ENCODE peak calls at places on chromosomes 11 and 22, in eight cellular contexts. P is effector memory CD8-positive, alpha-beta T cell; C is GM06990; X is colonic mucosa; J is ascending aorta; T is BJ; A is aorta; S is SW 1271. H is an unnamed sample.

GRCh38 chr11:17719940-17720795 is 797 bp downstream of the MYOD1 start:
- DNase-seq in P (no peak), C (no peak), X (no peak), J (peak), T (no peak), A (no peak), S (no peak), H (no peak)

GRCh38 chr22:19824197-19825015 is 30.3 kb downstream of the GNB1L start:
- DNase-seq in P (no peak), C (no peak), X (peak), J (peak), T (no peak), A (no peak), S (no peak), H (no peak)

GRCh38 chr11:118008271-118008903 is 22.2 kb downstream of the IL10RA start:
- DNase-seq in P (no peak), C (no peak), X (peak), J (no peak), T (no peak), A (no peak), S (no peak), H (no peak)

GRCh38 chr11:107050126-107050525 is 31.9 kb upstream of the GUCY1A2 start:
- DNase-seq in P (no peak), C (no peak), X (no peak), J (no peak), T (no peak), A (no peak), S (no peak), H (no peak)

GRCh38 chr22:27331526-27332281 is 469.9 kb downstream of the MN1 start:
- DNase-seq in P (no peak), C (no peak), X (no peak), J (peak), T (no peak), A (peak), S (no peak), H (peak)

GRCh38 chr11:117045196-117045595 is 53.0 kb downstream of the SIK3 start:
- DNase-seq in P (no peak), C (no peak), X (peak), J (no peak), T (peak), A (no peak), S (no peak), H (no peak)

GRCh38 chr22:49525776-49526535 is 301.7 kb downstream of the BRD1 start:
- DNase-seq in P (no peak), C (no peak), X (peak), J (no peak), T (no peak), A (no peak), S (no peak), H (no peak)

GRCh38 chr11:134331565-134332188 is at the start of gene GLB1L2:
- DNase-seq in P (peak), C (peak), X (peak), J (peak), T (no peak), A (peak), S (peak), H (peak)

GRCh38 chr11:126153999-126154398 is 57.5 kb downstream of the RPUSD4 start:
- DNase-seq in P (no peak), C (no peak), X (no peak), J (no peak), T (peak), A (peak), S (no peak), H (no peak)

GRCh38 chr11:69913591-69914285 is 94.5 kb upstream of the FGF3 start:
- DNase-seq in P (no peak), C (no peak), X (no peak), J (peak), T (no peak), A (peak), S (no peak), H (no peak)

GRCh38 chr11:47111318-47111804 is 65.3 kb downstream of the ARFGAP2 start:
- DNase-seq in P (no peak), C (peak), X (no peak), J (no peak), T (no peak), A (no peak), S (no peak), H (peak)

GRCh38 chr22:43346521-43346929 is 3.4 kb upstream of the SCUBE1 start:
- DNase-seq in P (peak), C (peak), X (peak), J (peak), T (no peak), A (peak), S (no peak), H (peak)

GRCh38 chr11:11351042-11351586 is 1.9 kb downstream of the CSNK2A3 start:
- DNase-seq in P (no peak), C (no peak), X (no peak), J (no peak), T (no peak), A (no peak), S (no peak), H (no peak)

GRCh38 chr22:29580200-29580810 is 608 bp downstream of the NIPSNAP1 start:
- DNase-seq in P (no peak), C (peak), X (peak), J (no peak), T (no peak), A (no peak), S (no peak), H (no peak)

GRCh38 chr11:116851631-116852030 is 14.2 kb upstream of the APOA1 start:
- DNase-seq in P (peak), C (no peak), X (no peak), J (no peak), T (no peak), A (peak), S (no peak), H (no peak)

GRCh38 chr11:26286472-26287066 is 45.4 kb upstream of the ANO3 start:
- DNase-seq in P (no peak), C (no peak), X (no peak), J (no peak), T (no peak), A (no peak), S (peak), H (no peak)

GRCh38 chr22:44164031-44164430 is 16.7 kb upstream of the PARVG start:
- DNase-seq in P (no peak), C (no peak), X (no peak), J (no peak), T (no peak), A (no peak), S (no peak), H (no peak)

GRCh38 chr22:20243545-20244249 is 24.4 kb downstream of the RTN4R start:
- DNase-seq in P (no peak), C (no peak), X (peak), J (peak), T (peak), A (peak), S (peak), H (peak)

GRCh38 chr11:105071060-105071732 is 26.1 kb upstream of the CARD16 start:
- DNase-seq in P (no peak), C (no peak), X (no peak), J (no peak), T (no peak), A (no peak), S (no peak), H (no peak)

GRCh38 chr11:78711732-78712131 is 137.1 kb upstream of the NARS2 start:
- DNase-seq in P (no peak), C (no peak), X (no peak), J (no peak), T (no peak), A (no peak), S (no peak), H (no peak)

GRCh38 chr11:74316772-74317505 is 5.5 kb upstream of the P4HA3 start:
- DNase-seq in P (no peak), C (no peak), X (no peak), J (no peak), T (no peak), A (no peak), S (no peak), H (no peak)

GRCh38 chr11:19433791-19434190 is 193.0 kb upstream of the E2F8 start:
- DNase-seq in P (no peak), C (no peak), X (no peak), J (no peak), T (no peak), A (no peak), S (no peak), H (no peak)

GRCh38 chr11:29616611-29617010 is 400.2 kb downstream of the KCNA4 start:
- DNase-seq in P (no peak), C (no peak), X (no peak), J (no peak), T (no peak), A (no peak), S (no peak), H (no peak)